ENCODE peak calls at places on chromosomes 7 and 10, in five cellular contexts. T, J, L, O and Z are unnamed samples.

GRCh38 chr10:59830601-59831259 is 75.6 kb downstream of the CCDC6 start:
- DNase-seq in T (no peak), J (peak; percentile 72), L (no peak), O (peak; percentile 70), Z (no peak)

GRCh38 chr7:133601607-133602006 is 348.7 kb downstream of the EXOC4 start:
- DNase-seq in T (no peak), J (no peak), L (no peak), O (no peak), Z (no peak)

GRCh38 chr10:77334501-77334900 is 303.1 kb downstream of the KCNMA1 start:
- DNase-seq in T (no peak), J (no peak), L (no peak), O (no peak), Z (no peak)

GRCh38 chr7:27046854-27047549 is 48.8 kb downstream of the HOXA1 start:
- DNase-seq in T (no peak), J (peak; percentile 48), L (no peak), O (no peak), Z (no peak)

GRCh38 chr7:134834689-134835462 is 55.4 kb downstream of the CALD1 start:
- DNase-seq in T (no peak), J (peak; percentile 13), L (no peak), O (no peak), Z (no peak)

GRCh38 chr10:43287056-43288007 is 20.5 kb upstream of the RASGEF1A start:
- DNase-seq in T (peak; percentile 77), J (no peak), L (no peak), O (no peak), Z (no peak)

GRCh38 chr7:108001759-108002725 is 919 bp downstream of the LAMB1 start:
- DNase-seq in T (no peak), J (peak; percentile 67), L (no peak), O (peak; percentile 29), Z (no peak)

GRCh38 chr7:134899729-134900128 is 86.6 kb upstream of the AGBL3 start:
- DNase-seq in T (no peak), J (no peak), L (no peak), O (no peak), Z (no peak)

GRCh38 chr7:136845899-136846465 is 22.5 kb upstream of the CHRM2 start:
- DNase-seq in T (no peak), J (peak; percentile 4), L (no peak), O (no peak), Z (no peak)

GRCh38 chr10:99905971-99906370 is 103.8 kb downstream of the DNMBP start:
- DNase-seq in T (no peak), J (no peak), L (no peak), O (no peak), Z (no peak)

GRCh38 chr10:59006511-59007306 is 169.7 kb upstream of the PHYHIPL start:
- DNase-seq in T (no peak), J (peak; percentile 62), L (no peak), O (no peak), Z (peak; percentile 41)

GRCh38 chr7:71477441-71477840 is 345.5 kb downstream of the GALNT17 start:
- DNase-seq in T (no peak), J (no peak), L (no peak), O (no peak), Z (no peak)

GRCh38 chr7:17535776-17536175 is 237.3 kb downstream of the AHR start:
- DNase-seq in T (no peak), J (peak; percentile 65), L (no peak), O (no peak), Z (no peak)

GRCh38 chr7:19725770-19726169 is 16.9 kb upstream of the POLR1F start:
- DNase-seq in T (no peak), J (no peak), L (no peak), O (no peak), Z (no peak)